ENCODE peak calls at places on chromosome 3, in four cellular contexts. S is esophagus squamous epithelium, A is GM23248, Z is H54. C is an unnamed sample.

GRCh38 chr3:31185004-31185357 is 290.5 kb upstream of the GADL1 start:
- DNase-seq in S (no peak), Z (no peak), A (peak), C (no peak)

GRCh38 chr3:126540946-126541627 is 17.1 kb downstream of the CHST13 start:
- DNase-seq in A (no peak), Z (no peak), S (no peak), C (no peak)

GRCh38 chr3:48695113-48695753 is 9.5 kb upstream of the NCKIPSD start:
- DNase-seq in S (no peak), Z (peak), A (peak), C (no peak)

GRCh38 chr3:39146083-39146501 is 7.3 kb downstream of the CSRNP1 start:
- DNase-seq in A (peak), Z (no peak), S (no peak), C (no peak)

GRCh38 chr3:69948246-69948862 is 51.2 kb upstream of the SAMMSON start:
- DNase-seq in Z (no peak), A (peak), S (no peak), C (no peak)

GRCh38 chr3:13124631-13125030 is 51.4 kb upstream of the IQSEC1 start:
- DNase-seq in Z (no peak), S (no peak), A (no peak), C (no peak)

GRCh38 chr3:127226451-127226850 is 33.5 kb downstream of the PRR23E start:
- DNase-seq in S (no peak), A (peak), Z (no peak), C (no peak)

GRCh38 chr3:161462138-161462537 is 34.5 kb upstream of the OTOL1 start:
- DNase-seq in S (no peak), A (no peak), Z (no peak), C (no peak)

GRCh38 chr3:170714562-170715535 is 129.0 kb upstream of the SLC7A14 start:
- DNase-seq in S (no peak), Z (no peak), A (peak), C (no peak)

GRCh38 chr3:48989796-48990635 is at the start of gene P4HTM:
- DNase-seq in Z (peak), S (no peak), A (peak), C (peak)

GRCh38 chr3:184180165-184180564 is 5.5 kb downstream of the AP2M1 start:
- DNase-seq in A (peak), S (no peak), Z (peak), C (no peak)